ENCODE peak calls at places on chromosomes 4 and X, in seven cellular contexts. E is fibroblast of villous mesenchyme, Z is spleen, N is heart left ventricle, Y is tibial nerve, K is uterus, B is left ventricle myocardium inferior. J is an unnamed sample.

GRCh38 chr4:15010038-15010585 is 7.8 kb downstream of the CPEB2 start:
- DNase-seq in Y (no peak), N (no peak), Z (no peak), K (no peak), E (no peak), B (no peak), J (no peak)

GRCh38 chr4:108049406-108049805 is 59.7 kb downstream of the HADH start:
- DNase-seq in Y (no peak), K (no peak), N (no peak), E (no peak), B (no peak), Z (no peak), J (no peak)

GRCh38 chrX:2928583-2929434 is at the start of gene ARSD:
- DNase-seq in E (peak; percentile 91), N (peak; percentile 96), Y (peak; percentile 77), Z (peak; percentile 95), B (peak; percentile 90), K (peak; percentile 94), J (peak; percentile 89)

GRCh38 chrX:150199803-150200202 is 163.3 kb upstream of the MAMLD1 start:
- DNase-seq in K (no peak), N (no peak), Y (no peak), Z (peak; percentile 40), B (no peak), E (no peak), J (no peak)

GRCh38 chr4:179583221-179583620 is 2141.0 kb upstream of the AGA start:
- DNase-seq in E (no peak), B (no peak), Y (no peak), Z (no peak), N (no peak), K (no peak), J (no peak)

GRCh38 chr4:156312261-156312847 is 358.7 kb upstream of the CTSO start:
- DNase-seq in N (no peak), K (no peak), B (no peak), Y (no peak), Z (no peak), E (peak; percentile 46), J (peak; percentile 36)

GRCh38 chr4:127783971-127784519 is 1.9 kb downstream of the HSPA4L start:
- DNase-seq in E (no peak), N (no peak), B (no peak), Y (no peak), Z (no peak), K (no peak), J (no peak)

GRCh38 chrX:38561951-38562719 is 793 bp downstream of the TSPAN7 start:
- DNase-seq in Z (peak; percentile 78), K (peak; percentile 71), E (no peak), Y (no peak), B (peak; percentile 16), N (peak; percentile 16), J (no peak)

GRCh38 chrX:18886344-18887161 is 97.4 kb downstream of the PHKA2 start:
- DNase-seq in Z (peak; percentile 90), K (peak; percentile 76), E (peak; percentile 31), Y (peak; percentile 51), B (peak; percentile 74), N (peak; percentile 80), J (peak; percentile 41)

GRCh38 chrX:139213241-139213709 is 317.3 kb upstream of the F9 start:
- DNase-seq in Z (no peak), N (no peak), Y (no peak), K (no peak), B (no peak), E (no peak), J (no peak)

GRCh38 chrX:39633293-39633692 is 464.5 kb downstream of the BCOR start:
- DNase-seq in E (peak; percentile 18), B (no peak), N (no peak), K (no peak), Y (no peak), Z (no peak), J (peak; percentile 78)

GRCh38 chr4:159766241-159766640 is 663.4 kb downstream of the RAPGEF2 start:
- DNase-seq in Z (no peak), Y (no peak), E (no peak), N (no peak), K (no peak), B (no peak), J (no peak)

GRCh38 chr4:73730292-73730691 is 10.1 kb upstream of the CXCL8 start:
- DNase-seq in Z (no peak), K (no peak), E (peak; percentile 55), Y (no peak), N (no peak), B (no peak), J (peak; percentile 48)

GRCh38 chrX:65697173-65697572 is 29.7 kb downstream of the MSN start:
- DNase-seq in B (no peak), N (no peak), Z (no peak), K (no peak), Y (no peak), E (no peak), J (peak; percentile 84)

GRCh38 chrX:37883196-37883595 is 35.8 kb upstream of the DYNLT3 start:
- DNase-seq in E (peak; percentile 41), N (no peak), Z (no peak), Y (no peak), K (no peak), B (no peak), J (no peak)

GRCh38 chr4:113446019-113446418 is 315.5 kb downstream of the CAMK2D start:
- DNase-seq in N (no peak), E (peak; percentile 60), Z (no peak), B (no peak), K (no peak), Y (no peak), J (peak; percentile 75)

GRCh38 chrX:49166914-49167739 is 4.6 kb downstream of the MAGIX start:
- DNase-seq in K (peak; percentile 84), E (peak; percentile 82), N (peak; percentile 80), Z (peak; percentile 91), B (peak; percentile 75), Y (peak; percentile 47), J (peak; percentile 86)

GRCh38 chr4:151922306-151922705 is 161.5 kb upstream of the GATB start:
- DNase-seq in B (no peak), N (no peak), Z (no peak), E (peak; percentile 10), K (no peak), Y (no peak), J (peak; percentile 12)

GRCh38 chr4:89121711-89122387 is 10.5 kb downstream of the TIGD2 start:
- DNase-seq in K (no peak), N (no peak), Z (no peak), B (no peak), Y (no peak), E (peak; percentile 82), J (no peak)

GRCh38 chr4:164383187-164384181 is 370.4 kb upstream of the SMIM31 start:
- DNase-seq in K (peak; percentile 19), N (no peak), Z (peak; percentile 66), B (no peak), Y (peak; percentile 21), E (no peak), J (no peak)

GRCh38 chr4:99447079-99447478 is 11.9 kb upstream of the ADH7 start:
- DNase-seq in N (no peak), Z (no peak), E (peak; percentile 61), K (no peak), B (no peak), Y (no peak), J (peak; percentile 64)

GRCh38 chrX:135625995-135626394 is 87.4 kb upstream of the CT45A1 start:
- DNase-seq in K (no peak), B (no peak), E (peak; percentile 6), N (no peak), Y (no peak), Z (no peak), J (peak; percentile 0)

DNA sequence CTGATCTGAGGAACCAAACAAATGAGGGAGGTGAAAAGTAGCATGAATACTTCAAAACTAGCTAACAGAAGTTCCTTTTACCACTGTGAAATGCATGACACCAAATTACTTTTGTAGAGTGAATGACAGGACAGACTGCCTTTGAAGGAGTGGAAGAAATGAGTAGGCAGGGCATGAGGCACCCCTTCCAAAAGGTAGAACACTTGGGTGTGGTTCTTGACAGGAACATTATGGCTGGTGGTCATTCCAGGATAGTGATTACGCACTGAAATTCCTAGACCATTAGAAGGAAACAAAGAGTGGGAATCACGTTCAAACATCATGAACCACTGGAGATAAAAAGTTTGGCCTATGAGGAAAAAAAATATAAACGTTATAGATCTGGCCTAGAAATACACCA is 4.9 kb downstream of the HUWE1 start:
- DNase-seq in N (no peak), Z (no peak), K (no peak), E (peak; percentile 8), B (no peak), Y (no peak), J (no peak)
- H3K4me3 ChIP-seq in N (no peak overlapping the region), Z (no peak overlapping the region), K (no peak overlapping the region), E (peak overlapping the region; percentile 78), B (peak overlapping the region; percentile 77), Y (no peak overlapping the region), J (peak overlapping the region; percentile 78)

DNA sequence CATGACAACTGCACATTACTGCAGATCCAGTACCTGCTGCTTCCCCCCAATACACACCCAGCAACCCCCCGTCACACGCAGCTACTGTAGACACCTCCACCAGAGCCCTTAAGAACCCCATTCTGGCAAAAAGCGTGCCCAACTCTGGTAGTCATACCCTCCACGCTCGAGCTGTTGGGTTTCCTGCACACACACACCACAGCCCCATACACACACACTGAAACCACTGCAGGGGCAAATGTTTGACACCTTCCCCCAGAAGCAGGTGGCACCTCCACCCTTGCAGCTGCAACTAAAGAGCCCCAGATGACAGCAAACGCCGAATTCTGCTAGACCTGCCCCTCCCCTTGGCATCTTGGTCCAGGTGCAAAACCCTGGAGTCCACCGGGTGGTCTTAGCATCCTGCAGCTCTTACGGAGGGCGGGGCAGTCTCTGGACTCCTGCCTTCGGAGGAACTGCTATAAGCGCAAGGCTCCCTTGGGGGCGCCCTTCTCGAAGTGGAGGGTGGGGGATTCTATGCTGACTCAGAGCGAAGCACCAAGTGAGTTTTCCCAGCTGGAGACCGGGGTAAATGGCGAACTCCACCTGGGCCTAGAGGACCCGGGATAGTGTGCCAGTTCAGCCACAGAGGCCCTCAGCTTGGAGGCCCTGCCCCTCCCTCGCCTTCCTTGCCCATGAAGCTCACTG is 1.5 kb downstream of the FRMPD3 start:
- DNase-seq in B (no peak), Y (no peak), E (no peak), Z (no peak), N (no peak), K (no peak), J (no peak)
- TF ChIP-seq CTCF in B (no peak), Y (no peak), E (no peak), Z (no peak), N (no peak), K (no peak), J (no peak)

GRCh38 chr4:173332963-173333657 is 1.0 kb downstream of the HMGB2 start:
- DNase-seq in N (no peak), Y (no peak), Z (no peak), B (no peak), E (peak; percentile 10), K (no peak), J (no peak)
- H3K4me3 ChIP-seq in N (peak overlapping the region; percentile 75), Y (peak overlapping the region; percentile 97), Z (peak overlapping the region; percentile 74), B (peak overlapping the region; percentile 94), E (peak overlapping the region; percentile 92), K (peak overlapping the region; percentile 100), J (peak overlapping the region; percentile 94)

DNA sequence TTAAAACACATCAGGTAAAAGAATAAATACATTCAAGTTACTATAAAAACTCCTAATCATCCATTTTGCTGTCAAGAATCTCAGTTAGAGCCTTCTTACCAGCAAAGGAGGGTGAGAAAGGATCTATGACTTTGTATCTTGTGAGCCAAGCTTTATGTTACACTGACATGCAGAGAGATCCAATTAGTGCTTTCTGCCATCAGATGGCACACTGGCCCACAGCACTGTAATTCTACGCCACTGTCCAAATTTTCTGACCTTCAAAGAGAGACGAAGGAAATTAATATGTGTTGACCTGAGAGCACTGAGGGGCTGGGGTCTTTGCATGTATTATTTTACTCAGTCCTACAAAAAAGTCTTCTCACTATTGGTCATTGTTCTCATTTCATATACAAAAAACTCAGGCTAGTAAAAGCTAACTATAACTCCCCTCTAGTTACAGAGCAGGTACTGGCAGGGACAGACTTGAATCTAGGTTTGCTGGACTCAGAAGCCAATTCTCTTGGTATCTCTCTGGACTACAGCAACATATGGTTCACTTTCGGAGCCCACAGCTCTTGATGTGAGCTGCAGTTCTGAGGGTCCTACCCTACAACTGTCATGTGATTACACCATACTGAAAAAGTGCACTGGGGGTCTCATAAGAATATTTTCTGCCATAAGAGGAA is 157.6 kb downstream of the NR3C2 start:
- DNase-seq in Z (no peak), E (no peak), N (no peak), Y (no peak), B (no peak), K (no peak), J (no peak)
- TF ChIP-seq CTCF in Z (peak; percentile 24), E (no peak), N (peak; percentile 43), Y (no peak), B (peak; percentile 51), K (no peak), J (no peak)

J was measured in AG10803.